ENCODE peak calls at places on chromosomes 7 and 10, in nine cellular contexts. D is brain microvascular endothelial cell; O is A549; Z is GM10248; A is thoracic aorta; E is psoas muscle; I is uterus; X is suprapubic skin; T is CD8-positive, alpha-beta T cell. H is an unnamed sample.
A peak's percentile ranks its signal among the peaks of the same experiment; 100 is the strongest.

GRCh38 chr7:85719981-85720963 is 533.4 kb upstream of the SEMA3D start:
- DNase-seq in D (no peak), O (peak; percentile 45), Z (no peak), A (no peak), E (no peak), I (no peak), X (no peak), T (no peak), H (no peak)

GRCh38 chr10:88960854-88961253 is 8.3 kb upstream of the ACTA2 start:
- DNase-seq in D (no peak), O (no peak), Z (no peak), A (no peak), E (no peak), I (no peak), X (no peak), T (no peak), H (no peak)

GRCh38 chr7:105673367-105674188 is 92.3 kb upstream of the EFCAB10 start:
- DNase-seq in D (no peak), O (no peak), Z (no peak), A (no peak), E (peak; percentile 59), I (no peak), X (no peak), T (no peak), H (peak; percentile 81)

GRCh38 chr7:33959676-33960075 is 54.3 kb downstream of the BMPER start:
- DNase-seq in D (no peak), O (no peak), Z (no peak), A (no peak), E (no peak), I (no peak), X (no peak), T (no peak), H (no peak)

GRCh38 chr7:35760082-35760770 is 40.6 kb upstream of the SEPTIN7 start:
- DNase-seq in D (no peak), O (no peak), Z (no peak), A (no peak), E (no peak), I (no peak), X (no peak), T (no peak), H (no peak)

GRCh38 chr10:132904814-132905649 is 37.3 kb downstream of the CFAP46 start:
- DNase-seq in D (no peak), O (no peak), Z (no peak), A (no peak), E (no peak), I (no peak), X (peak; percentile 28), T (no peak), H (peak; percentile 40)

GRCh38 chr7:80614911-80615310 is 23.5 kb upstream of the CD36 start:
- DNase-seq in D (peak; percentile 16), O (peak; percentile 5), Z (no peak), A (no peak), E (no peak), I (no peak), X (no peak), T (no peak), H (no peak)

GRCh38 chr10:104582604-104582951 is 58.5 kb upstream of the SORCS3 start:
- DNase-seq in D (no peak), O (no peak), Z (no peak), A (no peak), E (no peak), I (no peak), X (no peak), T (no peak), H (no peak)

GRCh38 chr7:28871083-28871482 is 87.0 kb downstream of the TRIL start:
- DNase-seq in D (no peak), O (no peak), Z (no peak), A (no peak), E (no peak), I (no peak), X (no peak), T (no peak), H (no peak)

GRCh38 chr7:7099584-7100014 is 82.7 kb upstream of the C1GALT1 start:
- DNase-seq in D (peak; percentile 97), O (peak; percentile 79), Z (no peak), A (peak; percentile 9), E (peak; percentile 60), I (peak; percentile 69), X (peak; percentile 80), T (no peak), H (peak; percentile 79)

GRCh38 chr10:127649642-127650041 is 87.3 kb upstream of the FOXI2 start:
- DNase-seq in D (no peak), O (peak; percentile 27), Z (no peak), A (no peak), E (no peak), I (no peak), X (no peak), T (no peak), H (no peak)

GRCh38 chr7:148882668-148883232 is 1.3 kb downstream of the EZH2 start:
- DNase-seq in D (no peak), O (no peak), Z (no peak), A (no peak), E (no peak), I (no peak), X (no peak), T (no peak), H (no peak)

GRCh38 chr10:121559321-121559720 is 38.9 kb downstream of the FGFR2 start:
- DNase-seq in D (no peak), O (no peak), Z (no peak), A (no peak), E (no peak), I (no peak), X (no peak), T (no peak), H (no peak)

GRCh38 chr7:116075351-116076145 is 45.0 kb upstream of the TFEC start:
- DNase-seq in D (peak; percentile 5), O (peak; percentile 6), Z (no peak), A (no peak), E (no peak), I (no peak), X (no peak), T (no peak), H (no peak)

GRCh38 chr10:72298774-72299519 is 25.2 kb downstream of the DDIT4 start:
- DNase-seq in D (no peak), O (no peak), Z (no peak), A (no peak), E (no peak), I (no peak), X (no peak), T (no peak), H (no peak)

GRCh38 chr10:112448903-112449302 is 1.9 kb downstream of the VTI1A start:
- DNase-seq in D (no peak), O (no peak), Z (no peak), A (no peak), E (no peak), I (no peak), X (no peak), T (no peak), H (no peak)

DNA sequence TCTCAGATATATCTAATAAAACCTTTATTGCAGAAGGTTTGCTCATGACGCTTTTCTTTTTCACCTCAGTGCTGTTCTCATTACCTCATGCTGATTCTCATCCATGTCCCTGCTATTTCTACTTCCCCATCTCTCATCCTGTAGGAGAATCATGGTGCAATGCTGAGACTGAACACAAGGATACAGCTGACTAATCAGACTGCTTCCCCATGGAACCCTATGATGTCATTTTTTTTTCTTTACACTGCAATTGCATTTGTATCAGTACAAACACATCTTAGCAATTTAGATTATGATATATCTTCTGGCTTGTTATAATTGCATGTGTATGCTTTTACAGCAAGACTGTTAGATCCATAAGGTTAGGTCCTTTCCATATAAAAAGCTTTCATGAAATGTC is 93.7 kb downstream of the SEMA3A start:
- DNase-seq in D (peak; percentile 37), O (peak; percentile 69), Z (no peak), A (no peak), E (no peak), I (no peak), X (no peak), T (no peak), H (no peak)
- TF ChIP-seq CTCF in D (peak; percentile 42), O (no peak), Z (no peak), A (no peak), E (no peak), I (no peak), X (no peak), T (no peak), H (no peak)

DNA sequence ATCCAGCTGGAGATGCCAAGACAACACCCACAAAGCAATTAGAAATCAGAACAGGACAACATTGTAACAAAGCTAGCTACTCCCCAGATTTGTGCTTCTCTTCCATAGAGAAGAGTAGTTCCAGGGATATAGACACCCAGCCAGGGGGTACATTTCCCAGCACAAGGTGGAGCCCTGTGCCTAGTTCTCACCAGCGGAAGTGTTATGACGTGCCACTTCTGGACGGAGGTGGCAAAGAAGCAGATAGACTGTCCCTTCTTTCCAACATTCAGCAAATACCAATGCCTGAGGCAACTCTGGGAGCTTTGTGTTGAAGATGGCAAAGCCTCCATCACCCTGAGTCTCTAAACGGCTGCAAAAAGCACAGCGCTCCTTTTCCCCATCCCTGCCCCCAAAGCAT is 23.4 kb upstream of the GSAP start:
- DNase-seq in D (no peak), O (peak; percentile 78), Z (no peak), A (no peak), E (peak; percentile 37), I (no peak), X (no peak), T (no peak), H (no peak)
- TF ChIP-seq CTCF in D (peak; percentile 62), O (peak; percentile 82), Z (no peak), A (no peak), E (peak; percentile 49), I (no peak), X (peak; percentile 12), T (no peak), H (no peak)

GRCh38 chr10:97683556-97684357 is 3.3 kb downstream of the AVPI1 start:
- DNase-seq in D (no peak), O (peak; percentile 40), Z (no peak), A (no peak), E (no peak), I (no peak), X (no peak), T (no peak), H (peak; percentile 50)
- TF ChIP-seq CTCF in D (peak; percentile 6), O (no peak), Z (no peak), A (no peak), E (no peak), I (no peak), X (no peak), T (no peak), H (no peak)

DNA sequence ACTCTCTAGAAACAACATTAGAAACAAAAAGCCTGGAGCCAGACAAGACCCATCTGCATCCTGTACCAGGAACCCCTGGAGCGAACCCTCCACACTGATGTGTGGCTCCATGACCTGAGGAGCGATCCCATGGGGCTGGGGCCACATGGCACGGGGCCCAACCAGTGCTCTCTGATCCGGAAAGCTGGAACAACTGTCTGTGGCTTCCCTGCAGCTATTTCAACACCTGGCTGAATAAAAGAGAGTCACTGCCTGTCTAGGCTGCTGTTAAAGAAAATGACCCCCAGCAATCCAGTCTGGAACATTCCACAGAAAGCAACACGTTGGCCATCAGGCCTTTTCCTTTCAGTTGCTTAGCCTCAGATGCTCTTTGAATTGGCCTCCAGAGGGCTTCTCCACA is 20.9 kb downstream of the UROS start:
- DNase-seq in D (no peak), O (no peak), Z (no peak), A (no peak), E (no peak), I (no peak), X (no peak), T (no peak), H (no peak)
- TF ChIP-seq CTCF in D (no peak), O (no peak), Z (no peak), A (no peak), E (no peak), I (no peak), X (no peak), T (no peak), H (no peak)

H was measured in sigmoid colon.